ENCODE peak calls at places on chromosomes 3 and 15, in eight cellular contexts. V, C, Z, Q, J, L, X and S are unnamed samples.
A peak's percentile ranks its signal among the peaks of the same experiment; 100 is the strongest.

GRCh38 chr15:51185213-51185619 is 90.5 kb upstream of the TNFAIP8L3 start:
- DNase-seq in V (no peak), C (no peak), Z (no peak), Q (no peak), J (no peak), L (no peak), X (peak; percentile 25), S (no peak)

GRCh38 chr15:71138473-71138872 is 23.2 kb downstream of the THSD4 start:
- DNase-seq in V (no peak), C (no peak), Z (no peak), Q (no peak), J (no peak), L (no peak), X (no peak), S (no peak)

GRCh38 chr3:172647823-172648222 is 63.0 kb downstream of the NCEH1 start:
- DNase-seq in V (no peak), C (no peak), Z (no peak), Q (peak; percentile 90), J (no peak), L (no peak), X (no peak), S (no peak)

GRCh38 chr3:13042127-13042931 is 30.9 kb downstream of the IQSEC1 start:
- DNase-seq in V (no peak), C (no peak), Z (no peak), Q (no peak), J (peak; percentile 41), L (no peak), X (no peak), S (no peak)

GRCh38 chr15:72994778-72995177 is 57.5 kb upstream of the NEO1 start:
- DNase-seq in V (no peak), C (no peak), Z (no peak), Q (peak; percentile 93), J (no peak), L (no peak), X (no peak), S (no peak)

GRCh38 chr15:84818221-84819131 is 1.3 kb downstream of the ALPK3 start:
- DNase-seq in V (no peak), C (no peak), Z (no peak), Q (peak; percentile 36), J (no peak), L (no peak), X (peak; percentile 68), S (peak; percentile 59)

GRCh38 chr3:173635826-173636225 is 238.3 kb downstream of the NLGN1 start:
- DNase-seq in V (no peak), C (no peak), Z (no peak), Q (no peak), J (no peak), L (no peak), X (no peak), S (no peak)

GRCh38 chr15:68667800-68668625 is 89.2 kb downstream of the CORO2B start:
- DNase-seq in V (no peak), C (no peak), Z (no peak), Q (no peak), J (no peak), L (no peak), X (no peak), S (no peak)